ENCODE peak calls at places on chromosomes 2 and 18, in six cellular contexts. One of them, this sample, is unnamed.

GRCh38 chr2:226647626-226648518 is 151.7 kb downstream of the IRS1 start:
- DNase-seq in thoracic aorta: no peak
- DNase-seq in cardiac muscle cell: no peak
- DNase-seq in dorsolateral prefrontal cortex: no peak
- DNase-seq in heart left ventricle: no peak
- DNase-seq in endodermal cell: no peak
- DNase-seq in this sample: no peak

GRCh38 chr2:156908825-156909224 is 348.7 kb upstream of the GALNT5 start:
- DNase-seq in thoracic aorta: no peak
- DNase-seq in cardiac muscle cell: no peak
- DNase-seq in dorsolateral prefrontal cortex: no peak
- DNase-seq in heart left ventricle: no peak
- DNase-seq in endodermal cell: no peak
- DNase-seq in this sample: no peak

GRCh38 chr2:70887550-70888229 is 48.0 kb upstream of the ATP6V1B1 start:
- DNase-seq in thoracic aorta: no peak
- DNase-seq in cardiac muscle cell: peak; percentile 67
- DNase-seq in dorsolateral prefrontal cortex: no peak
- DNase-seq in heart left ventricle: no peak
- DNase-seq in endodermal cell: peak; percentile 90
- DNase-seq in this sample: no peak

GRCh38 chr2:120108049-120108448 is 95.2 kb downstream of the EPB41L5 start:
- DNase-seq in thoracic aorta: no peak
- DNase-seq in cardiac muscle cell: no peak
- DNase-seq in dorsolateral prefrontal cortex: no peak
- DNase-seq in heart left ventricle: no peak
- DNase-seq in endodermal cell: no peak
- DNase-seq in this sample: no peak

GRCh38 chr2:218006741-218007140 is 3.9 kb upstream of the TNS1 start:
- DNase-seq in thoracic aorta: no peak
- DNase-seq in cardiac muscle cell: no peak
- DNase-seq in dorsolateral prefrontal cortex: no peak
- DNase-seq in heart left ventricle: no peak
- DNase-seq in endodermal cell: no peak
- DNase-seq in this sample: no peak

GRCh38 chr18:50193796-50194622 is 938 bp downstream of the MYO5B start:
- DNase-seq in thoracic aorta: no peak
- DNase-seq in cardiac muscle cell: peak; percentile 43
- DNase-seq in dorsolateral prefrontal cortex: no peak
- DNase-seq in heart left ventricle: no peak
- DNase-seq in endodermal cell: peak; percentile 64
- DNase-seq in this sample: no peak

GRCh38 chr2:236341066-236341465 is 76.9 kb upstream of the ASB18 start:
- DNase-seq in thoracic aorta: no peak
- DNase-seq in cardiac muscle cell: no peak
- DNase-seq in dorsolateral prefrontal cortex: no peak
- DNase-seq in heart left ventricle: no peak
- DNase-seq in endodermal cell: no peak
- DNase-seq in this sample: no peak

GRCh38 chr2:241161646-241162281 is 11.5 kb downstream of the PPP1R7 start:
- DNase-seq in thoracic aorta: peak; percentile 36
- DNase-seq in cardiac muscle cell: no peak
- DNase-seq in dorsolateral prefrontal cortex: peak; percentile 71
- DNase-seq in heart left ventricle: peak; percentile 83
- DNase-seq in endodermal cell: no peak
- DNase-seq in this sample: peak; percentile 87

GRCh38 chr2:221517362-221518121 is 54.6 kb downstream of the EPHA4 start:
- DNase-seq in thoracic aorta: no peak
- DNase-seq in cardiac muscle cell: no peak
- DNase-seq in dorsolateral prefrontal cortex: no peak
- DNase-seq in heart left ventricle: peak; percentile 68
- DNase-seq in endodermal cell: no peak
- DNase-seq in this sample: no peak

GRCh38 chr18:79588131-79588635 is 91.4 kb upstream of the CTDP1 start:
- DNase-seq in thoracic aorta: peak; percentile 37
- DNase-seq in cardiac muscle cell: no peak
- DNase-seq in dorsolateral prefrontal cortex: peak; percentile 18
- DNase-seq in heart left ventricle: peak; percentile 58
- DNase-seq in endodermal cell: no peak
- DNase-seq in this sample: no peak

GRCh38 chr2:114821055-114821454 is 378.6 kb downstream of the DPP10 start:
- DNase-seq in thoracic aorta: no peak
- DNase-seq in cardiac muscle cell: no peak
- DNase-seq in dorsolateral prefrontal cortex: no peak
- DNase-seq in heart left ventricle: no peak
- DNase-seq in endodermal cell: peak; percentile 71
- DNase-seq in this sample: no peak

GRCh38 chr2:132943829-132944228 is 273.8 kb upstream of the LYPD1 start:
- DNase-seq in thoracic aorta: no peak
- DNase-seq in cardiac muscle cell: no peak
- DNase-seq in dorsolateral prefrontal cortex: no peak
- DNase-seq in heart left ventricle: no peak
- DNase-seq in endodermal cell: no peak
- DNase-seq in this sample: no peak

GRCh38 chr2:205650450-205650849 is 31.9 kb upstream of the NRP2 start:
- DNase-seq in thoracic aorta: no peak
- DNase-seq in cardiac muscle cell: no peak
- DNase-seq in dorsolateral prefrontal cortex: no peak
- DNase-seq in heart left ventricle: no peak
- DNase-seq in endodermal cell: peak; percentile 63
- DNase-seq in this sample: no peak

GRCh38 chr18:2304378-2305175 is 266.7 kb downstream of the METTL4 start:
- DNase-seq in thoracic aorta: no peak
- DNase-seq in cardiac muscle cell: no peak
- DNase-seq in dorsolateral prefrontal cortex: no peak
- DNase-seq in heart left ventricle: no peak
- DNase-seq in endodermal cell: no peak
- DNase-seq in this sample: no peak

GRCh38 chr2:148244593-148245292 is 223.9 kb downstream of the MBD5 start:
- DNase-seq in thoracic aorta: no peak
- DNase-seq in cardiac muscle cell: no peak
- DNase-seq in dorsolateral prefrontal cortex: no peak
- DNase-seq in heart left ventricle: no peak
- DNase-seq in endodermal cell: no peak
- DNase-seq in this sample: no peak

GRCh38 chr2:109137616-109138015 is 8.6 kb downstream of the SH3RF3 start:
- DNase-seq in thoracic aorta: no peak
- DNase-seq in cardiac muscle cell: no peak
- DNase-seq in dorsolateral prefrontal cortex: no peak
- DNase-seq in heart left ventricle: no peak
- DNase-seq in endodermal cell: no peak
- DNase-seq in this sample: peak; percentile 11

GRCh38 chr2:67631474-67631873 is 234.3 kb downstream of the ETAA1 start:
- DNase-seq in thoracic aorta: no peak
- DNase-seq in cardiac muscle cell: no peak
- DNase-seq in dorsolateral prefrontal cortex: no peak
- DNase-seq in heart left ventricle: no peak
- DNase-seq in endodermal cell: no peak
- DNase-seq in this sample: no peak

GRCh38 chr2:229921101-229921891 is 513 bp downstream of the TRIP12 start:
- DNase-seq in thoracic aorta: peak; percentile 12
- DNase-seq in cardiac muscle cell: peak; percentile 70
- DNase-seq in dorsolateral prefrontal cortex: peak; percentile 73
- DNase-seq in heart left ventricle: peak; percentile 76
- DNase-seq in endodermal cell: peak; percentile 79
- DNase-seq in this sample: peak; percentile 84

GRCh38 chr2:189002079-189002478 is 27.9 kb downstream of the COL3A1 start:
- DNase-seq in thoracic aorta: no peak
- DNase-seq in cardiac muscle cell: no peak
- DNase-seq in dorsolateral prefrontal cortex: no peak
- DNase-seq in heart left ventricle: no peak
- DNase-seq in endodermal cell: no peak
- DNase-seq in this sample: no peak

GRCh38 chr2:240628507-240629418 is 3.5 kb downstream of the GPR35 start:
- DNase-seq in thoracic aorta: no peak
- DNase-seq in cardiac muscle cell: no peak
- DNase-seq in dorsolateral prefrontal cortex: peak; percentile 23
- DNase-seq in heart left ventricle: peak; percentile 46
- DNase-seq in endodermal cell: peak; percentile 42
- DNase-seq in this sample: no peak

GRCh38 chr2:74457549-74458131 is 598 bp upstream of the WBP1 start:
- DNase-seq in thoracic aorta: no peak
- DNase-seq in cardiac muscle cell: peak; percentile 80
- DNase-seq in dorsolateral prefrontal cortex: no peak
- DNase-seq in heart left ventricle: peak; percentile 86
- DNase-seq in endodermal cell: peak; percentile 92
- DNase-seq in this sample: peak; percentile 80

GRCh38 chr2:196592912-196593881 is 46.3 kb upstream of the CCDC150 start:
- DNase-seq in thoracic aorta: no peak
- DNase-seq in cardiac muscle cell: peak; percentile 86
- DNase-seq in dorsolateral prefrontal cortex: peak; percentile 67
- DNase-seq in heart left ventricle: peak; percentile 76
- DNase-seq in endodermal cell: peak; percentile 86
- DNase-seq in this sample: no peak

GRCh38 chr2:53907582-53907981 is 47.8 kb upstream of the GPR75 start:
- DNase-seq in thoracic aorta: no peak
- DNase-seq in cardiac muscle cell: no peak
- DNase-seq in dorsolateral prefrontal cortex: no peak
- DNase-seq in heart left ventricle: no peak
- DNase-seq in endodermal cell: no peak
- DNase-seq in this sample: no peak

GRCh38 chr2:17470855-17471641 is 47.2 kb downstream of the RAD51AP2 start:
- DNase-seq in thoracic aorta: no peak
- DNase-seq in cardiac muscle cell: peak; percentile 20
- DNase-seq in dorsolateral prefrontal cortex: no peak
- DNase-seq in heart left ventricle: no peak
- DNase-seq in endodermal cell: peak; percentile 65
- DNase-seq in this sample: no peak

GRCh38 chr2:26001743-26002341 is 19.5 kb upstream of the KIF3C start:
- DNase-seq in thoracic aorta: peak; percentile 47
- DNase-seq in cardiac muscle cell: no peak
- DNase-seq in dorsolateral prefrontal cortex: peak; percentile 81
- DNase-seq in heart left ventricle: peak; percentile 82
- DNase-seq in endodermal cell: no peak
- DNase-seq in this sample: peak; percentile 85

GRCh38 chr2:24832526-24832925 is 39.3 kb downstream of the CENPO start:
- DNase-seq in thoracic aorta: no peak
- DNase-seq in cardiac muscle cell: no peak
- DNase-seq in dorsolateral prefrontal cortex: peak; percentile 37
- DNase-seq in heart left ventricle: no peak
- DNase-seq in endodermal cell: no peak
- DNase-seq in this sample: no peak

GRCh38 chr2:190809139-190809764 is 71.4 kb upstream of the GLS start:
- DNase-seq in thoracic aorta: no peak
- DNase-seq in cardiac muscle cell: no peak
- DNase-seq in dorsolateral prefrontal cortex: no peak
- DNase-seq in heart left ventricle: no peak
- DNase-seq in endodermal cell: no peak
- DNase-seq in this sample: no peak

GRCh38 chr18:13823707-13824395 is at the start of gene MC5R:
- DNase-seq in thoracic aorta: no peak
- DNase-seq in cardiac muscle cell: peak; percentile 84
- DNase-seq in dorsolateral prefrontal cortex: peak; percentile 54
- DNase-seq in heart left ventricle: peak; percentile 88
- DNase-seq in endodermal cell: peak; percentile 93
- DNase-seq in this sample: peak; percentile 68

GRCh38 chr2:241844066-241844728 is 14.5 kb downstream of the PDCD1 start:
- DNase-seq in thoracic aorta: no peak
- DNase-seq in cardiac muscle cell: peak; percentile 72
- DNase-seq in dorsolateral prefrontal cortex: no peak
- DNase-seq in heart left ventricle: peak; percentile 87
- DNase-seq in endodermal cell: peak; percentile 81
- DNase-seq in this sample: peak; percentile 88

GRCh38 chr2:160292225-160292624 is 92.2 kb upstream of the ITGB6 start:
- DNase-seq in thoracic aorta: no peak
- DNase-seq in cardiac muscle cell: no peak
- DNase-seq in dorsolateral prefrontal cortex: no peak
- DNase-seq in heart left ventricle: no peak
- DNase-seq in endodermal cell: no peak
- DNase-seq in this sample: no peak
- H3K27ac ChIP-seq in thoracic aorta: no peak overlapping the region
- H3K27ac ChIP-seq in cardiac muscle cell: peak overlapping the region; percentile 36
- H3K27ac ChIP-seq in dorsolateral prefrontal cortex: no peak overlapping the region
- H3K27ac ChIP-seq in heart left ventricle: peak overlapping the region; percentile 4
- H3K27ac ChIP-seq in endodermal cell: no peak overlapping the region
- H3K27ac ChIP-seq in this sample: no peak overlapping the region

GRCh38 chr2:60779426-60779825 is 23.4 kb downstream of the PAPOLG start:
- DNase-seq in thoracic aorta: no peak
- DNase-seq in cardiac muscle cell: no peak
- DNase-seq in dorsolateral prefrontal cortex: no peak
- DNase-seq in heart left ventricle: no peak
- DNase-seq in endodermal cell: no peak
- DNase-seq in this sample: no peak
- H3K4me3 ChIP-seq in thoracic aorta: no peak overlapping the region
- H3K4me3 ChIP-seq in cardiac muscle cell: no peak overlapping the region
- H3K4me3 ChIP-seq in dorsolateral prefrontal cortex: no peak overlapping the region
- H3K4me3 ChIP-seq in heart left ventricle: no peak overlapping the region
- H3K4me3 ChIP-seq in endodermal cell: no peak overlapping the region
- H3K4me3 ChIP-seq in this sample: no peak overlapping the region

GRCh38 chr2:234952270-234953115 is 676 bp downstream of the SH3BP4 start:
- DNase-seq in thoracic aorta: no peak
- DNase-seq in cardiac muscle cell: peak; percentile 64
- DNase-seq in dorsolateral prefrontal cortex: no peak
- DNase-seq in heart left ventricle: no peak
- DNase-seq in endodermal cell: peak; percentile 72
- DNase-seq in this sample: no peak
- H3K27ac ChIP-seq in thoracic aorta: peak overlapping the region; percentile 64
- H3K27ac ChIP-seq in cardiac muscle cell: peak overlapping the region; percentile 91
- H3K27ac ChIP-seq in dorsolateral prefrontal cortex: peak overlapping the region; percentile 92
- H3K27ac ChIP-seq in heart left ventricle: peak overlapping the region; percentile 68
- H3K27ac ChIP-seq in endodermal cell: peak overlapping the region; percentile 60
- H3K27ac ChIP-seq in this sample: peak overlapping the region; percentile 77

GRCh38 chr18:48875942-48876511 is 74.7 kb downstream of the SMAD7 start:
- DNase-seq in thoracic aorta: no peak
- DNase-seq in cardiac muscle cell: peak; percentile 63
- DNase-seq in dorsolateral prefrontal cortex: peak; percentile 39
- DNase-seq in heart left ventricle: peak; percentile 47
- DNase-seq in endodermal cell: peak; percentile 87
- DNase-seq in this sample: no peak
- H3K4me3 ChIP-seq in thoracic aorta: no peak overlapping the region
- H3K4me3 ChIP-seq in cardiac muscle cell: no peak overlapping the region
- H3K4me3 ChIP-seq in dorsolateral prefrontal cortex: no peak overlapping the region
- H3K4me3 ChIP-seq in heart left ventricle: no peak overlapping the region
- H3K4me3 ChIP-seq in endodermal cell: no peak overlapping the region
- H3K4me3 ChIP-seq in this sample: no peak overlapping the region

GRCh38 chr18:31685097-31686082 is 1.0 kb upstream of the B4GALT6 start:
- DNase-seq in thoracic aorta: no peak
- DNase-seq in cardiac muscle cell: peak; percentile 91
- DNase-seq in dorsolateral prefrontal cortex: peak; percentile 70
- DNase-seq in heart left ventricle: peak; percentile 86
- DNase-seq in endodermal cell: peak; percentile 92
- DNase-seq in this sample: peak; percentile 64
- H3K27ac ChIP-seq in thoracic aorta: no peak overlapping the region
- H3K27ac ChIP-seq in cardiac muscle cell: peak overlapping the region; percentile 90
- H3K27ac ChIP-seq in dorsolateral prefrontal cortex: peak overlapping the region; percentile 69
- H3K27ac ChIP-seq in heart left ventricle: peak overlapping the region; percentile 69
- H3K27ac ChIP-seq in endodermal cell: peak overlapping the region; percentile 52
- H3K27ac ChIP-seq in this sample: peak overlapping the region; percentile 61